ENCODE peak calls at places on chromosomes 4 and X, in nine cellular contexts. Y is IMR-90, J is sigmoid colon, H is AG09309, A is AG10803, X is WTC11, W is endothelial cell of umbilical vein, Z is GM20000, K is astrocyte of the cerebellum. E is an unnamed sample.

GRCh38 chrX:63350551-63350950 is 581 bp downstream of the SPIN4 start:
- DNase-seq in J (no peak), A (peak), K (no peak), W (peak), H (no peak), X (no peak), Y (no peak), Z (peak), E (no peak)

GRCh38 chr4:176792348-176793059 is at the start of gene VEGFC:
- DNase-seq in A (peak), H (no peak), X (peak), Y (peak), K (no peak), J (peak), Z (peak), W (peak), E (peak)

GRCh38 chrX:130539721-130540321 is 138.0 kb downstream of the RBMX2 start:
- DNase-seq in Y (peak), A (peak), J (no peak), W (peak), X (peak), K (peak), H (no peak), Z (peak), E (no peak)

GRCh38 chrX:129577473-129577872 is 37.4 kb downstream of the OCRL start:
- DNase-seq in W (peak), X (no peak), Y (peak), Z (no peak), J (no peak), H (peak), K (peak), A (peak), E (no peak)

GRCh38 chr4:11297201-11297600 is 131.5 kb downstream of the HS3ST1 start:
- DNase-seq in W (peak), X (no peak), K (no peak), H (no peak), Z (no peak), Y (no peak), A (no peak), J (no peak), E (no peak)

GRCh38 chrX:119826399-119826959 is 26.3 kb downstream of the UPF3B start:
- DNase-seq in A (peak), K (no peak), W (peak), X (no peak), H (no peak), J (no peak), Z (no peak), Y (peak), E (no peak)

GRCh38 chr4:10983885-10984284 is 299.3 kb upstream of the CLNK start:
- DNase-seq in J (no peak), K (no peak), Y (no peak), W (no peak), H (no peak), Z (no peak), A (no peak), X (no peak), E (no peak)

GRCh38 chr4:173264245-173264959 is 69.8 kb downstream of the HMGB2 start:
- DNase-seq in H (no peak), J (peak), A (peak), W (peak), Y (peak), X (no peak), K (no peak), Z (no peak), E (no peak)

GRCh38 chr4:876780-877179 is 50.9 kb upstream of the CPLX1 start:
- DNase-seq in K (no peak), Z (no peak), W (no peak), A (no peak), H (no peak), Y (no peak), J (no peak), X (peak), E (no peak)

GRCh38 chrX:42615161-42615563 is 162.8 kb downstream of the PPP1R2C start:
- DNase-seq in Y (no peak), K (no peak), Z (no peak), J (no peak), X (peak), W (no peak), H (no peak), A (no peak), E (no peak)

GRCh38 chrX:56729152-56729557 is at the start of gene NBDY:
- DNase-seq in K (no peak), H (no peak), W (peak), Z (peak), X (peak), A (peak), Y (peak), J (no peak), E (no peak)

GRCh38 chrX:97895751-97896150 is 1012.0 kb downstream of the RPA4 start:
- DNase-seq in Y (peak), J (no peak), Z (no peak), W (peak), A (peak), X (no peak), K (no peak), H (peak), E (no peak)

GRCh38 chr4:77358315-77358928 is 201.4 kb downstream of the CCNG2 start:
- DNase-seq in K (peak), J (no peak), Y (peak), Z (peak), W (peak), A (peak), H (no peak), X (peak), E (no peak)

GRCh38 chrX:68018248-68019203 is 414.8 kb downstream of the OPHN1 start:
- DNase-seq in Z (no peak), K (no peak), W (peak), X (peak), J (no peak), Y (peak), A (peak), H (peak), E (no peak)

GRCh38 chr4:138834029-138834428 is 181.6 kb upstream of the NOCT start:
- DNase-seq in W (no peak), K (no peak), Y (no peak), J (no peak), H (no peak), A (no peak), Z (no peak), X (no peak), E (no peak)

GRCh38 chrX:31271615-31272471 is 200.0 kb upstream of the FTHL17 start:
- DNase-seq in W (no peak), X (no peak), J (no peak), H (no peak), A (no peak), Z (no peak), K (no peak), Y (peak), E (no peak)

GRCh38 chrX:37553476-37553875 is 18.0 kb upstream of the LANCL3 start:
- DNase-seq in X (no peak), K (no peak), A (no peak), J (no peak), Z (no peak), H (no peak), Y (no peak), W (no peak), E (no peak)

GRCh38 chrX:68504237-68504636 is 5.4 kb downstream of the YIPF6 start:
- DNase-seq in J (no peak), X (no peak), H (no peak), K (no peak), Y (peak), A (peak), W (peak), Z (no peak), E (no peak)

GRCh38 chrX:18353931-18354368 is 538 bp downstream of the SCML2 start:
- DNase-seq in J (no peak), X (peak), K (no peak), Z (no peak), A (peak), Y (no peak), H (no peak), W (no peak), E (peak)
- TF ChIP-seq CTCF in J (no peak), X (no peak), K (peak), Z (no peak), A (no peak), Y (no peak), H (peak), W (no peak), E (peak)

DNA sequence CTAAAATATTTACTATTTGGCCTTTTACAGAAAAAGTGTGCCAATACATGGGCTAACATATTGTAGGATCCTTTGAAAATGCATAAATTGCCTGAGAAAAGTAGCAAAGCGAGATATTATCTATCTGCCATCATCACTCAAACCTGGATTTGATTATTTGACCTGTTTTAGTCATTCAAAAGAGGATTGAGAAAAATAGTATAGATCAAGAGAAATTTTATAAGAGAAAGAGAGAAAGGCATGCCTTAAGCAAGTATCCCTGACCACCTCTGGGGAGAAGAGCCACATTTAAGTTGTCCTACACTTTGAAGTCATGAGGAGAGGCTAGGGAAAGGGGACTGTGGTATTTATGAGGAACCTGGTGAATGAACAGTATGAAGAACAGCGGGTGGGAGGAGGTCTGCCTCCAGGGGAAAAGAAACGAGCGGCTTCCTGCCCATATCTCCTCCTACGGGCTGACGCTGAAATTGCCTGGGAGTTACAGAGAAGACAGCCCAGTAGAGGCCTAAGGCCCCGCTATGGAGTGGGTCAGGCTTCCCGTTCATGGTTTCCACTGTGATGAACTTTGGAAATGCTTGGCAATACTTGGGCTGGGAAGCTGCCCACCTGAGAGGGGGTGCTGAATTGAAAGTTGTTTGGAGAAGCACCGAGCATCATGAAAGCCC is 106.8 kb upstream of the ACSL4 start:
- DNase-seq in W (no peak), K (no peak), H (no peak), A (no peak), X (peak), Y (no peak), J (peak), Z (no peak), E (no peak)
- TF ChIP-seq CTCF in W (no peak), K (peak), H (no peak), A (no peak), X (no peak), Y (no peak), J (no peak), Z (no peak), E (peak)

GRCh38 chrX:131734621-131735020 is 190.7 kb downstream of the OR13H1 start:
- DNase-seq in K (peak), Z (no peak), X (no peak), H (peak), W (no peak), A (no peak), Y (peak), J (peak), E (no peak)
- TF ChIP-seq CTCF in K (no peak), Z (no peak), X (no peak), H (peak), W (no peak), A (no peak), Y (peak), J (no peak), E (no peak)

DNA sequence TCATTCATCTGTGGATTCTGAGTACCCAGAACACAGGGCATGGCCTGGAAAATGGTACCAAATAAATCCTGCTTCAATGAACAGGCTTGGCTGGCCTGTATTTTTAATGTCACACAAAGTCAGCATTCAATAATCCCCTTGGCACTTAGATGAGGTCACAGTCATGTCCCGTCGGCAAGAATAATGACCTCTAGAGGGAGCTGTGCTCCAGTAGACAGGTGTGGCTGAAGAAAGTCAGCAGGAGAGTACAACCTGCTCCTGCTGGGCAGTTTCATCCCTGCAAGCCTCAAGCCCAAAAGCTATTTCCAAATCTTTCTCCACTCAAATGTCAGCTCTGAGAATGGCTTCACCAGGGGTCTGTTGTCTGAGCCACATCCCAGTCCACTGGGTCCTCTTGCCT is 404.0 kb upstream of the F9 start:
- DNase-seq in J (no peak), Z (peak), X (peak), K (no peak), H (no peak), W (no peak), Y (no peak), A (no peak), E (no peak)
- TF ChIP-seq CTCF in J (no peak), Z (peak), X (peak), K (no peak), H (no peak), W (no peak), Y (no peak), A (peak), E (peak)

E was measured in type B pancreatic cell.